ENCODE peak calls at places on chromosomes 13 and 19, in four cellular contexts. A is GM23248, E is thyroid gland, J is ascending aorta. R is an unnamed sample. For H3K4me1, the result is how much of the 10 kb centered on the place peaks cover.

GRCh38 chr19:40808497-40808896 is 9.5 kb downstream of the EGLN2 start:
- DNase-seq in E (no peak), J (no peak), A (no peak), R (peak)

GRCh38 chr19:55653651-55654322 is 1.0 kb upstream of the U2AF2 start:
- DNase-seq in J (peak), E (peak), A (peak), R (peak)

GRCh38 chr19:53086949-53087348 is 16.3 kb downstream of the ZNF160 start:
- DNase-seq in A (no peak), J (no peak), E (peak), R (peak)

GRCh38 chr13:59425211-59425721 is 738.5 kb downstream of the DIAPH3 start:
- DNase-seq in J (no peak), E (no peak), A (peak), R (no peak)

GRCh38 chr13:60384911-60385310 is 12.1 kb upstream of the TDRD3 start:
- DNase-seq in J (no peak), A (no peak), E (no peak), R (no peak)

GRCh38 chr13:27425918-27426630 is 1.7 kb downstream of the GTF3A start:
- DNase-seq in J (peak), E (peak), A (peak), R (peak)

GRCh38 chr13:36432106-36432544 is at the start of gene CCNA1:
- DNase-seq in A (peak), E (peak), J (no peak), R (no peak)

GRCh38 chr19:45881909-45882528 is 3.9 kb downstream of the IRF2BP1 start:
- DNase-seq in A (no peak), E (no peak), J (no peak), R (no peak)

GRCh38 chr19:38684078-38684861 is 36.8 kb downstream of the ACTN4 start:
- DNase-seq in A (peak), J (peak), E (peak), R (peak)

GRCh38 chr13:99980201-99981114 is 1.1 kb upstream of the ZIC2 start:
- DNase-seq in E (peak), J (no peak), A (peak), R (peak)

GRCh38 chr13:57740719-57741118 is 109.2 kb downstream of the PCDH17 start:
- DNase-seq in A (no peak), E (no peak), J (no peak), R (no peak)

GRCh38 chr19:6062274-6062673 is 48.0 kb downstream of the RFX2 start:
- DNase-seq in J (peak), A (peak), E (peak), R (peak)

GRCh38 chr13:35838356-35838755 is 292.8 kb downstream of the DCLK1 start:
- DNase-seq in E (no peak), J (no peak), A (peak), R (no peak)

GRCh38 chr19:40165362-40165937 is 25.8 kb upstream of the MAP3K10 start:
- DNase-seq in E (peak), A (peak), J (no peak), R (peak)

GRCh38 chr19:55528030-55528801 is 8.7 kb downstream of the SBK2 start:
- DNase-seq in J (no peak), A (peak), E (no peak), R (no peak)

GRCh38 chr19:51458051-51458645 is at the start of gene SIGLEC8:
- DNase-seq in A (no peak), J (no peak), E (no peak), R (no peak)

GRCh38 chr13:75326173-75327131 is 155.5 kb downstream of the TBC1D4 start:
- DNase-seq in E (no peak), J (no peak), A (peak), R (peak)

GRCh38 chr13:76872686-76873085 is 13.5 kb downstream of the KCTD12 start:
- DNase-seq in J (no peak), A (no peak), E (no peak), R (no peak)

GRCh38 chr13:41643502-41643901 is 186.2 kb downstream of the RGCC start:
- DNase-seq in E (no peak), A (no peak), J (no peak), R (no peak)

GRCh38 chr19:2488405-2488941 is 12.5 kb downstream of the GADD45B start:
- DNase-seq in E (peak), J (no peak), A (peak), R (no peak)

DNA sequence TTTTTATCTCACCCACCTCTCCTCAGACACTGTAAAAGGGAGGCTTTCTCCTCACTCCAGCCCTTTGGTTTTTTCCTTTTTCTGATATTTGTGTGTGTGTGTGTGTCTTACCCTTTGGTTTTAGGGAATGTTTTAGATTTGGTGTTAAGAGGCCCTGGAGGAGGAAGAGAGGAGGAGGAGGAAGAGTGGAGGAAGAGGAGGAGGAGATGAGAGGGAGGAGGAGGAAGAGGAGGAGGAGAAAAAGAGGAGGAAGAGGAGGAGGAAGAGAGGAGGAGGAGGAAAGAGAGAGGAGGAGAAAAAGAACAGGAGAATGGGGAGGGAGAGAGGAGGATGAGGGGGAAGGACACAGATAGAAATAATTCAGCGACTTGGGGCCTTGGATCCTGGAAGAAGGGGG is 10.5 kb downstream of the KLHL26 start:
- DNase-seq in J (no peak), A (no peak), E (no peak), R (no peak)
- H3K27ac ChIP-seq in J (peak), A (no peak), E (peak), R (peak)

GRCh38 chr13:69904784-69905183 is 202.8 kb upstream of the ATXN8OS start:
- DNase-seq in J (no peak), E (no peak), A (no peak), R (no peak)
- H3K4me1 ChIP-seq in J (under half), E (under half), A (under half), R (under half)

GRCh38 chr13:113161433-113161832 is 3.0 kb downstream of the PROZ start:
- DNase-seq in A (no peak), J (no peak), E (no peak), R (no peak)
- H3K27ac ChIP-seq in A (no peak), J (no peak), E (no peak), R (no peak)

GRCh38 chr19:7360393-7360984 is 11.8 kb downstream of the ARHGEF18 start:
- DNase-seq in E (no peak), A (peak), J (no peak), R (no peak)
- H3K4me1 ChIP-seq in E (under half), A (under half), J (under half), R (under half)

DNA sequence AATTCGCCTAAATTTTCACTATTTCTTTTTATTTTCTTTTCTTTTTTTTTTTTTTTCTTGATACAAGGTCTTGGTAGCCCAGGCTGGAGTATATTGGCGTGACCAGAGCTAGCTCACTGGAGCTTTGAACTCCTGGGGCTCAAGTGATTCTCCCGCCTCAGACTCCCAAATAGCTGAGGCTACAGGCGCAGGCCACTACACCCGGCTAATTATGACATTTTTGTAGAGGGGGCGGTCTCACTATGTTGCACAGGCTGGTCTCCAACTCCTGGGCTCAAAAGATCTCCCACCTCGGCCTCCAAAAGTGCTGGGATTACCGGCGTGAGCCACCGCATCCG is 37.3 kb upstream of the LSM14A start:
- DNase-seq in J (no peak), E (no peak), A (no peak), R (no peak)
- H3K27ac ChIP-seq in J (peak), E (peak), A (peak), R (no peak)

DNA sequence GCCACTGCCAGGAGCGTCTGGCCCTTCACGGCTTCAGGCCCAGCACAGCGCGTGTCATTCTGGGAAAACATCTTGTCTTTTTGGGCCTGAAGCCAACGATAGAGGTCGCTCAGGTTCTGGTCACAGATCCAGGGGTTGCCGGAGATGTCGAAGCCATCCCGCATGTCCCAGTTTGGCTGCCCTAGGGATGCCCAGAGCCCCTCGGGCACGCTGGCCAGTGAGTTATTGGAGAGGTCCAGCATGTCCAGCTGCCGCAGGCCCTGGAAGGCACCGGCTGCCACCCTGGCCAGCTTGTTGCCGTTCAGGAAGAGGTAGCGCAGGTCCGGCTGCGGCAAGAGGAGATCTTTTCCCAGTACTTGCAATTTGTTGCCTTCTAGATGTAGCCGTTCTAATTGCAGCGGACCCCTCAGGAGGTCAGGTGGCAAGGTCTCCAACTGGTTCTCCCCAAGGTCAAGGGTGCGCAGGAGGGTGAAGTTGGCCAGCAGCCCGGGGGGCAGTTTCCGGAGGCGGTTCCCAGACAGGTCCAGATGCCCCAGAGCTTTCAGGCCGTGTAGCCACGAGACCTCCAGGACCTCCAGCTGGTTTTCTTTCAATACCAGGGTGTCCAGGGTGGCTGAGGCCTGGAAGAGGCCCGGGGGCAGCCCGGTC is 1.8 kb downstream of the LRG1 start:
- DNase-seq in J (no peak), A (no peak), E (no peak), R (no peak)
- H3K4me1 ChIP-seq in J (under half), A (under half), E (under half), R (under half)

DNA sequence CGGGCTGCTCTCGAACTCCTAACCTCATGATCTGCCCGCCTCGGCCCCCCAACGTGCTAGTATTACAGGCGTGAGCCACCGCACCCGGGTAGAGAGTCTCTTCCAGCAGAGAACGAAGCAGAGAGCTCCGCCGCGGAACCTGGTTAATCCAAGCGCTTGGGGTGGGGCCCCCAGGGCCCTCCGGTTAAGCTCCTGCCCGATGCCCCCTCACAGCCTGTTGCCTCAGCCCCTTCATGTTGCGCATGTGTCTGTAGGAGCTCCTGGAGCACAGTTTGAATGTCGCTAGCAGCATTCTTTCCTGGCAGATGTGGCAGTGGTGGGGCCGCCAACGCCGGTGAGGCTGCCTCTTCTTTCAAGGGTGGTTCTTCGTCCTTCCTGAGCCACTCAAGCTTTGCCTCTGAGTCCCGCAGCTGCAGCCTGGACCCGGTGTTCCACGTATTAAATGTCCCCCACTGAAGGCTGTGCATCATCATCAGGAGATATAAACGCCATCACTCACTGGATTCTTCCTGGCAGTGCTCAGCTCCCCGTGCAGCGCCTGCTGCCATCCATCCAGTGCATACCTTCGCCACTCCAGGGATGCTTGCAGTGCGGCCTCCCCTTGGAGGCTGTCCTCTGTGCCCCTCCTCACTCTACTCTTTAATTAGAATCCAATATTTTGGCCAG is 1919.3 kb downstream of the PCDH9 start:
- DNase-seq in A (no peak), E (no peak), J (no peak), R (peak)
- H3K27ac ChIP-seq in A (no peak), E (no peak), J (no peak), R (no peak)

GRCh38 chr13:51148952-51149573 is 38.0 kb upstream of the C13orf42 start:
- DNase-seq in J (no peak), A (peak), E (peak), R (no peak)
- H3K4me1 ChIP-seq in J (under half), A (under half), E (under half), R (under half)

DNA sequence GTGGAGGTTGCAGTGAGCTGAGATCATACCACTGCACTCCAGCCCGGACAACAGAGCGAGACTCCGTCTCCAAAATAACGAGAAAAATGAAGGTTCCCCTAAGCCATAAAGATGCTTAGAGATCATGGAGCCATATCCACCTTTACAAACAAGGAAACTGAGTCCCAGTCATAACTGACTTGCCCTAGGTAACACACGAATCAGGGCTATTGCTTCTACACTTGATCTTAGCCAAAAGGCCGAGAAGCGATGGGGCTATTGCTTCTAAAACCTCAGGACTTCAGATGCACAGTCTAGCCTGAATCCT is 3.2 kb downstream of the DBP start:
- DNase-seq in A (no peak), E (no peak), J (no peak), R (no peak)
- H3K27ac ChIP-seq in A (peak), E (peak), J (peak), R (peak)

GRCh38 chr13:110683203-110683883 is 22.6 kb downstream of the CARS2 start:
- DNase-seq in J (no peak), A (peak), E (no peak), R (no peak)

GRCh38 chr13:110681868-110682550 is 23.9 kb downstream of the CARS2 start:
- DNase-seq in J (no peak), E (no peak), A (no peak), R (no peak)

GRCh38 chr13:110684388-110685056 is 21.4 kb downstream of the CARS2 start:
- DNase-seq in J (no peak), A (no peak), E (no peak), R (no peak)

GRCh38 chr13:110683921-110684320 is 22.0 kb downstream of the CARS2 start:
- DNase-seq in A (no peak), J (no peak), E (no peak), R (no peak)

DNA sequence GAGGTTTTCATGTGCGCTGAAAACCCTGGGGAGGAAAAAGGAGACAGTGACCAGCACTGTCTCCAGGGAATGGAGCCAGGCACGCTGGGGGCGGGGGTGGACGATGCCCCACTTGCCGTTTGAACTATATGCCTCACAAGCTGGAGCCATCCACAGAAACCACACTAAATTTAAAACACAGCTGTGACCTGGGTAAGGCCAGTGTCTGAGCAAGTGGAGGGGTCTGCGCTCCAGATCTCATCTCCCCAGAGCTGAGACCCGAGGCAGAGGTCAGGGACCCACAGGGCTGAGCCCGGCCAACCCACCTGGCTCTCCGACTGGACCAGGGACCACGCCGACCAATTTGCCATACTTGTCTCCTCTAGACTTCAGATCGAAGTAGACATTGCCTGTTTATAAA is 23.2 kb downstream of the CARS2 start:
- DNase-seq in A (no peak), E (no peak), J (no peak), R (no peak)
- H3K4me1 ChIP-seq in A (under half), E (under half), J (under half), R (under half)